ENCODE peak calls at places on chromosomes 5 and 9, in eight cellular contexts. I is pancreas, P is transverse colon, Y is neuronal stem cell, C is dorsolateral prefrontal cortex, H is GM23248, T is gastrocnemius medialis, M is RWPE1. X is an unnamed sample.

GRCh38 chr5:43041669-43042175 is 1.6 kb upstream of the ANXA2R start:
- DNase-seq in I (peak; percentile 66), P (peak; percentile 63), Y (no peak), C (no peak), H (peak; percentile 90), T (peak; percentile 81), M (no peak), X (peak; percentile 85)

GRCh38 chr5:142608094-142608493 is 77.8 kb downstream of the FGF1 start:
- DNase-seq in I (no peak), P (no peak), Y (no peak), C (no peak), H (no peak), T (no peak), M (no peak), X (no peak)

GRCh38 chr5:53882637-53883036 is 322.2 kb downstream of the NDUFS4 start:
- DNase-seq in I (no peak), P (no peak), Y (no peak), C (no peak), H (peak; percentile 45), T (no peak), M (no peak), X (no peak)

GRCh38 chr9:125680442-125680841 is 26.6 kb downstream of the MAPKAP1 start:
- DNase-seq in I (no peak), P (no peak), Y (no peak), C (no peak), H (no peak), T (no peak), M (no peak), X (no peak)

GRCh38 chr5:28779161-28779754 is 1740.9 kb upstream of the CDH9 start:
- DNase-seq in I (no peak), P (no peak), Y (no peak), C (no peak), H (no peak), T (no peak), M (peak; percentile 26), X (no peak)

GRCh38 chr5:163498886-163499285 is 6.5 kb upstream of the MAT2B start:
- DNase-seq in I (no peak), P (no peak), Y (no peak), C (no peak), H (peak; percentile 40), T (no peak), M (peak; percentile 19), X (no peak)

GRCh38 chr5:156230887-156231286 is 96.1 kb upstream of the SGCD start:
- DNase-seq in I (no peak), P (no peak), Y (no peak), C (no peak), H (no peak), T (no peak), M (no peak), X (no peak)

GRCh38 chr9:101486693-101487442 is 46.8 kb upstream of the RNF20 start:
- DNase-seq in I (peak; percentile 65), P (peak; percentile 68), Y (peak; percentile 69), C (peak; percentile 81), H (peak; percentile 83), T (no peak), M (peak; percentile 82), X (peak; percentile 80)

GRCh38 chr5:116626272-116626723 is 51.7 kb upstream of the SEMA6A start:
- DNase-seq in I (peak; percentile 25), P (peak; percentile 67), Y (no peak), C (peak; percentile 36), H (peak; percentile 32), T (peak; percentile 69), M (no peak), X (peak; percentile 79)

GRCh38 chr9:87545858-87546257 is 48.2 kb downstream of the DAPK1 start:
- DNase-seq in I (no peak), P (no peak), Y (no peak), C (no peak), H (peak; percentile 33), T (no peak), M (no peak), X (no peak)

GRCh38 chr5:81856948-81857928 is 106.3 kb upstream of the SSBP2 start:
- DNase-seq in I (peak; percentile 52), P (peak; percentile 38), Y (no peak), C (peak; percentile 74), H (peak; percentile 29), T (peak; percentile 90), M (no peak), X (peak; percentile 85)

GRCh38 chr5:93960044-93960443 is 218.6 kb upstream of the POU5F2 start:
- DNase-seq in I (no peak), P (no peak), Y (no peak), C (no peak), H (no peak), T (no peak), M (no peak), X (no peak)

GRCh38 chr9:95857122-95857521 is 18.4 kb upstream of the ERCC6L2 start:
- DNase-seq in I (no peak), P (no peak), Y (no peak), C (no peak), H (peak; percentile 24), T (no peak), M (peak; percentile 93), X (no peak)

GRCh38 chr5:100595152-100595811 is 60.1 kb downstream of the FAM174A start:
- DNase-seq in I (peak; percentile 69), P (peak; percentile 12), Y (no peak), C (peak; percentile 52), H (peak; percentile 97), T (peak; percentile 75), M (peak; percentile 54), X (no peak)

GRCh38 chr5:11878846-11879245 is 25.4 kb downstream of the CTNND2 start:
- DNase-seq in I (no peak), P (no peak), Y (no peak), C (peak; percentile 85), H (no peak), T (no peak), M (no peak), X (no peak)

GRCh38 chr9:134390537-134390936 is 64.3 kb downstream of the RXRA start:
- DNase-seq in I (no peak), P (no peak), Y (no peak), C (no peak), H (no peak), T (no peak), M (no peak), X (no peak)

GRCh38 chr5:125112196-125112595 is 365.8 kb upstream of the ZNF608 start:
- DNase-seq in I (no peak), P (no peak), Y (no peak), C (no peak), H (no peak), T (no peak), M (no peak), X (no peak)

GRCh38 chr5:97046270-97046982 is 96.0 kb downstream of the LIX1 start:
- DNase-seq in I (no peak), P (no peak), Y (no peak), C (no peak), H (peak; percentile 43), T (no peak), M (no peak), X (no peak)

GRCh38 chr5:93304851-93305250 is 276.2 kb downstream of the NR2F1-AS1 start:
- DNase-seq in I (no peak), P (no peak), Y (no peak), C (no peak), H (no peak), T (no peak), M (no peak), X (no peak)

DNA sequence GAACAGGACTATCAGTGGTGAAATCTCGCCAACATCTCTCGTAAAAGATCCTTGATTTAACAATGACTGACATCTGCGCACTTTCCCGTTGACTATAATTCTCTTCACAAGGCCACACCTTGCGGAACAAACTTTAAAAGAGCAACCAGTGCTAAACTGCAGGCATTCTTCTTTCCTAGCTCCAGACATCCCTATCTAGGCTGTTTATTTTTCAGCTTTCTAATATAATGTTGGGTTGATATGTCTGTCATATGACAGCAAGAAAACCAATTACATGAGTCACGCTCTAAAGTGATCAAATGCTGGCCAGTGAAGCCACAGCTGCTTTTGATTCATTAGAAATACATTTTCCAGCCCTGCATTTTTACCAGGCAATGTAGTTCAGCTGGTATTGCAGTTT is 162.5 kb downstream of the ELAVL2 start:
- DNase-seq in I (no peak), P (no peak), Y (no peak), C (no peak), H (no peak), T (no peak), M (no peak), X (no peak)
- H3K27ac ChIP-seq in I (no peak overlapping the region), P (peak overlapping the region; percentile 23), Y (no peak overlapping the region), C (no peak overlapping the region), H (no peak overlapping the region), T (no peak overlapping the region), M (no peak overlapping the region), X (no peak overlapping the region)

DNA sequence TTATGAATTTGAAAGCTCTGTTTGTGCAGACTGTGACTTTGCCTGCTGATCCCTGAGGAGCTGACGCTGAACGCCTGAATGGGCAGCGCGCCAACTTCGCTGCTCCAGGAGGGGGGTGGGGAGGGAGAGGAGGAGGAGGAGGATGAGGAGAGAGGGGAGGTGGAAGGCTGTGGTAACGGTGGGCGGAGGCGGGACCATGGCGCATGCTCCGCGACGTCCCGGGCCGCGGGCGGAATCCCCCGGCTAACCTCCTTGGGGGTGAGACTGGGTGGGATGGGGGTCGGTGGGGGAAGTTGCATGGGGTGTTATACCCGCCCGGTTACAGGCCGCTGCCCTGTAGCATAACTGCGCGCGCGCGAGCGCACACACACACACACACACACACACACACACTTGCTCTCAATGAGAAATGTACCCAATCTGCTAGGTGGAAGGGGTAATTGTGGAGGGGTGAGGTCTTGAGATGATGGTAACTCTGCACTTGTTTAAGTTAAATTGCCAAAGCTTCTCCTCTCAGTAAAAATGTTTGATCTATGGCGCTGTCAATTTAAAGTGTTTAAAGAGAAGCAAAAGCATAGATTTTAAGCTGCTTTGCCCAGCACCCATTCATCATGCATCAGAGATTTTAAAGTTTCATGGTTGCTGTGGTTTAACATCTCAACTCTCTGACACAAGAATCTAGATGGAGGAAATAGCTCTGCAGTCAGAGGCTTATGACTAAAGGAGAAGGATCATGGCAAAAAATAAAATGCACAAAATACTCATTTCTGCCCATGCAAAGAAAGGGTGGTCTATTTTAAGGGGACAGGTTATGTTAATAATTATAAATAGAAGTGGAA is 76.6 kb upstream of the TBCA start:
- DNase-seq in I (peak; percentile 41), P (peak; percentile 39), Y (peak; percentile 50), C (peak; percentile 56), H (peak; percentile 85), T (no peak), M (no peak), X (peak; percentile 70)
- H3K27ac ChIP-seq in I (no peak overlapping the region), P (peak overlapping the region; percentile 8), Y (no peak overlapping the region), C (peak overlapping the region; percentile 87), H (peak overlapping the region; percentile 46), T (no peak overlapping the region), M (no peak overlapping the region), X (peak overlapping the region; percentile 68)

DNA sequence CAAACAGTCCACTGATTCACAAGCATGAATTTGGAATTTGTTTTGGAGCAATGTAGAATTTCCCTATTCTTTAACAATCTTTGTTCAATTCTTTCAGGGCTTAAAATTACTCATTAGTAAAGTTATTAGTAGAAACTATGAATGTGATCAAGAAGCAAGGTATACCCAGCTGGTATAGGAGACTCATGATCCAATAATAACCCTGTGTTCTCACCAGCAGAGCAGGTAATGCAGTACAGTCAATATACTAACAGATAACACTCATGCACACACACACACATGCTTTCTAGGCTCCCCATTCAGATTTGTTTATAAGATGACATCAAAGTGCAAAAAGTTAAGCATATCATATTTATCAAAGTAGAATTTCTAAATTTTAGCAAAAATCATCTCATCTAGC is 445.2 kb downstream of the ELAVL2 start:
- DNase-seq in I (no peak), P (no peak), Y (no peak), C (no peak), H (no peak), T (no peak), M (no peak), X (no peak)
- H3K27ac ChIP-seq in I (no peak overlapping the region), P (no peak overlapping the region), Y (no peak overlapping the region), C (no peak overlapping the region), H (no peak overlapping the region), T (no peak overlapping the region), M (no peak overlapping the region), X (no peak overlapping the region)

GRCh38 chr9:15295761-15296405 is 11.1 kb downstream of the TTC39B start:
- DNase-seq in I (no peak), P (peak; percentile 27), Y (no peak), C (no peak), H (peak; percentile 89), T (no peak), M (peak; percentile 42), X (no peak)
- H3K27ac ChIP-seq in I (peak overlapping the region; percentile 53), P (peak overlapping the region; percentile 79), Y (no peak overlapping the region), C (peak overlapping the region; percentile 65), H (peak overlapping the region; percentile 93), T (peak overlapping the region; percentile 72), M (peak overlapping the region; percentile 79), X (peak overlapping the region; percentile 4)